ENCODE peak calls at places on chromosomes 12 and 14, in four cellular contexts. U is kidney epithelial cell; Z is stimulated activated naive CD4-positive, alpha-beta T cell; N is activated T-helper 1 cell treated with anti-CD3 and anti-CD28 coated beads, Interleukin-12 subunit alpha, Interleukin-12 subunit beta, Interleukin-2, Interleukin-4 antibody, amounts not matched to agents 30 ng/mL and 10 ng/mL and 1 ng/mL, durations not matched to agents 14 hours and 24 hours and 36 hours. O is an unnamed sample.

GRCh38 chr14:59189822-59190368 is 1.4 kb downstream of the DAAM1 start:
- DNase-seq in U (peak; percentile 80), Z (peak; percentile 76), N (peak; percentile 73), O (peak; percentile 72)

GRCh38 chr14:85688024-85688423 is 158.1 kb downstream of the FLRT2 start:
- DNase-seq in U (no peak), Z (no peak), N (no peak), O (no peak)

GRCh38 chr14:21536395-21537087 is 10.4 kb upstream of the SALL2 start:
- DNase-seq in U (no peak), Z (no peak), N (no peak), O (no peak)

GRCh38 chr14:75578786-75579781 is 664 bp downstream of the FLVCR2 start:
- DNase-seq in U (peak; percentile 14), Z (no peak), N (no peak), O (no peak)

GRCh38 chr14:34693228-34693939 is 21.0 kb downstream of the CFL2 start:
- DNase-seq in U (no peak), Z (peak; percentile 2), N (no peak), O (no peak)

GRCh38 chr12:54230555-54230954 is 41.8 kb upstream of the SMUG1 start:
- DNase-seq in U (no peak), Z (no peak), N (no peak), O (no peak)

GRCh38 chr14:88411039-88411438 is 25.6 kb downstream of the SPATA7 start:
- DNase-seq in U (no peak), Z (no peak), N (no peak), O (no peak)

GRCh38 chr12:117356048-117356447 is 5.4 kb downstream of the NOS1 start:
- DNase-seq in U (no peak), Z (no peak), N (no peak), O (no peak)

GRCh38 chr12:52776435-52776834 is 710 bp downstream of the KRT76 start:
- DNase-seq in U (no peak), Z (no peak), N (no peak), O (no peak)

GRCh38 chr12:124419292-124420040 is 124.6 kb downstream of the RFLNA start:
- DNase-seq in U (no peak), Z (no peak), N (no peak), O (no peak)

GRCh38 chr12:130839770-130840355 is 813 bp upstream of the STX2 start:
- DNase-seq in U (no peak), Z (no peak), N (no peak), O (no peak)

GRCh38 chr14:70906785-70907171 is 481 bp upstream of the PCNX1 start:
- DNase-seq in U (no peak), Z (no peak), N (no peak), O (no peak)

GRCh38 chr14:100364403-100364802 is 41.3 kb downstream of the SLC25A47 start:
- DNase-seq in U (no peak), Z (no peak), N (no peak), O (no peak)

O was measured in retinal pigment epithelial cell.